ENCODE peak calls at places on chromosomes 16 and 17, in four cellular contexts. W is upper lobe of left lung, D is uterus, Q is prostate gland. I is an unnamed sample.

GRCh38 chr16:24550295-24550694 is 10.9 kb downstream of the RBBP6 start:
- DNase-seq in Q (no peak), W (no peak), D (no peak), I (no peak)

GRCh38 chr17:41813699-41814124 is 908 bp downstream of the FKBP10 start:
- DNase-seq in W (no peak), Q (no peak), D (no peak), I (no peak)

GRCh38 chr17:1882836-1883235 is 53.0 kb downstream of the RPA1 start:
- DNase-seq in Q (no peak), D (no peak), W (no peak), I (no peak)

GRCh38 chr16:53865492-53865863 is 161.5 kb downstream of the FTO start:
- DNase-seq in Q (no peak), W (no peak), D (no peak), I (no peak)

GRCh38 chr17:57732062-57732461 is 13.0 kb downstream of the CCDC182 start:
- DNase-seq in D (no peak), Q (no peak), W (no peak), I (peak; percentile 65)

GRCh38 chr17:4968166-4968915 is 724 bp upstream of the SPAG7 start:
- DNase-seq in W (no peak), Q (peak; percentile 19), D (no peak), I (no peak)

GRCh38 chr17:4409659-4410058 is 24.1 kb upstream of the SPNS3 start:
- DNase-seq in W (no peak), Q (no peak), D (no peak), I (no peak)

GRCh38 chr17:76872221-76872873 is 4.1 kb downstream of the MGAT5B start:
- DNase-seq in D (no peak), W (no peak), Q (no peak), I (no peak)

GRCh38 chr17:56819431-56820145 is 14.1 kb downstream of the C17orf67 start:
- DNase-seq in W (peak; percentile 66), D (peak; percentile 56), Q (peak; percentile 68), I (peak; percentile 49)

GRCh38 chr17:28247671-28248556 is 71.1 kb upstream of the TMEM97 start:
- DNase-seq in Q (no peak), W (no peak), D (no peak), I (no peak)

GRCh38 chr16:70713342-70713741 is 27.5 kb upstream of the MTSS2 start:
- DNase-seq in D (no peak), W (no peak), Q (no peak), I (no peak)

GRCh38 chr17:81807839-81808238 is 3.9 kb downstream of the GCGR start:
- DNase-seq in Q (no peak), W (no peak), D (no peak), I (no peak)

GRCh38 chr17:64327201-64327930 is 63.3 kb downstream of the PECAM1 start:
- DNase-seq in D (peak; percentile 50), W (no peak), Q (no peak), I (peak; percentile 82)

GRCh38 chr16:70702624-70703023 is 16.8 kb upstream of the MTSS2 start:
- DNase-seq in Q (no peak), D (no peak), W (no peak), I (no peak)

GRCh38 chr17:42898147-42898807 is 2.3 kb upstream of the G6PC1 start:
- DNase-seq in D (no peak), W (no peak), Q (no peak), I (no peak)

GRCh38 chr17:39401412-39402278 is at the start of gene FBXL20:
- DNase-seq in W (peak; percentile 94), Q (peak; percentile 93), D (peak; percentile 94), I (peak; percentile 96)

GRCh38 chr17:32664936-32665583 is 178.3 kb downstream of the CDK5R1 start:
- DNase-seq in W (no peak), Q (no peak), D (no peak), I (no peak)

GRCh38 chr17:61570118-61570517 is 20.9 kb downstream of the NACA2 start:
- DNase-seq in W (no peak), D (no peak), Q (no peak), I (no peak)

GRCh38 chr16:85136705-85137322 is 24.5 kb upstream of the CIBAR2 start:
- DNase-seq in W (no peak), D (peak; percentile 64), Q (no peak), I (peak; percentile 79)

GRCh38 chr17:77451271-77451893 is 310.6 kb downstream of the SEC14L1 start:
- DNase-seq in D (peak; percentile 75), Q (peak; percentile 66), W (peak; percentile 75), I (peak; percentile 87)

GRCh38 chr16:65494080-65494479 is 372.2 kb upstream of the CDH11 start:
- DNase-seq in D (no peak), Q (no peak), W (no peak), I (no peak)

GRCh38 chr17:21395764-21396163 is 19.6 kb downstream of the KCNJ12 start:
- DNase-seq in Q (no peak), D (no peak), W (no peak), I (no peak)

GRCh38 chr17:72954595-72954994 is 137.9 kb downstream of the SLC39A11 start:
- DNase-seq in Q (no peak), W (no peak), D (no peak), I (no peak)

GRCh38 chr17:3951420-3951819 is 12.8 kb downstream of the ATP2A3 start:
- DNase-seq in D (no peak), Q (no peak), W (no peak), I (no peak)

GRCh38 chr17:67891481-67892119 is 66.3 kb downstream of the BPTF start:
- DNase-seq in W (peak; percentile 27), D (no peak), Q (peak; percentile 13), I (no peak)

GRCh38 chr17:37770631-37771518 is 26.0 kb upstream of the HNF1B start:
- DNase-seq in W (peak; percentile 65), Q (peak; percentile 61), D (no peak), I (no peak)

GRCh38 chr17:48384164-48384563 is 45.9 kb downstream of the SKAP1 start:
- DNase-seq in D (no peak), Q (no peak), W (no peak), I (no peak)

GRCh38 chr16:29315046-29315445 is 91.5 kb downstream of the NPIPB11 start:
- DNase-seq in W (no peak), D (no peak), Q (no peak), I (no peak)

GRCh38 chr17:83062818-83063671 is 16.4 kb upstream of the METRNL start:
- DNase-seq in D (peak; percentile 23), Q (no peak), W (peak; percentile 13), I (peak; percentile 9)

GRCh38 chr16:31181102-31181830 is 1.3 kb downstream of the FUS start:
- DNase-seq in Q (no peak), W (peak; percentile 52), D (peak; percentile 38), I (peak; percentile 38)

GRCh38 chr17:45782889-45783592 is 1.1 kb upstream of the CRHR1 start:
- DNase-seq in W (no peak), D (peak; percentile 42), Q (no peak), I (no peak)

GRCh38 chr17:17751996-17752821 is 71.0 kb downstream of the RAI1 start:
- DNase-seq in D (peak; percentile 97), W (peak; percentile 98), Q (peak; percentile 96), I (peak; percentile 96)
- TF ChIP-seq CTCF in D (peak; percentile 34), W (peak; percentile 23), Q (peak; percentile 59), I (no peak)

DNA sequence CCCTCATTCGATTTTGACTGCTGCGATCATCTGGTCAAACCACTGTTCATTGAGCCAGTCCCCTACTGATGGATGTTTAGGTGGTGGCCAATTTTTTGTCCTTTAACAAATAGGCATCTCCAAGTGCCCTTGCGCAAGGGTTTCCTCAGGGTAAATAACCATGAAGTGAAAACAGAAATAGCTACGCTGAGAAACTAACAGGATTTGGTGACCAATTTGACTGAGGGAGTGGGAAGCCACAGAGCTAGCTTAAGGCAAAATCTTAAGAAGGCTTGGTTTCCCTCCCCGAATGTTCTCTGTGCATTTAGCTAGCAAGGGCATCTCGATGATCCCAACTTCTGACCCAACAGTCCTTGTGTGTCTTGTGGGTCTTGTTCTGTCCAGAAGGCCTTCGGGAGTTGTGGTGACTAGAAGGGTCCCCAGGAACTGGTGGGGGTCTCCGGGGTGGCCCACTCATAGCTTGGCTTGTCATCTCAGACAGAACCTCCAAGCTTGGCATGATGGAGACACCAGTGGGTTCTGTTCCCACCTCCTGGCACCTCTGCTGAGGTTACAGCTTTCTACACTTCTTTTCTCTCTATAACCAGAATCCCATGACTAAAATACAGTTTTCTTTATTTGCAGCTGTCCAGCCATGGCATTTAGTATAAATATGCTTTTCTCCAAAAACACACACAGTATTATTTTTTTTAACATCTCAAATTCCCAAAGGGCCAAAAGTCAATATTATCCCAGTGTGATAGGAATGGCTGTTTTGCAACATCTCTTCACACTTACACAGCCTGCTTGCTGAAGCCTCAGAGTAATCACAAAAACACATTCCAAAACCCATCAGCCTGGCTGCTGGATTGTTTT is 117.0 kb downstream of the SOCS1 start:
- DNase-seq in Q (no peak), W (no peak), D (no peak), I (no peak)
- H3K4me1 ChIP-seq in Q (no peaks in the 10 kb centered on the region), W (peaks cover 12% of the 10 kb centered on the region), D (no peaks in the 10 kb centered on the region), I (peaks cover 16% of the 10 kb centered on the region)

DNA sequence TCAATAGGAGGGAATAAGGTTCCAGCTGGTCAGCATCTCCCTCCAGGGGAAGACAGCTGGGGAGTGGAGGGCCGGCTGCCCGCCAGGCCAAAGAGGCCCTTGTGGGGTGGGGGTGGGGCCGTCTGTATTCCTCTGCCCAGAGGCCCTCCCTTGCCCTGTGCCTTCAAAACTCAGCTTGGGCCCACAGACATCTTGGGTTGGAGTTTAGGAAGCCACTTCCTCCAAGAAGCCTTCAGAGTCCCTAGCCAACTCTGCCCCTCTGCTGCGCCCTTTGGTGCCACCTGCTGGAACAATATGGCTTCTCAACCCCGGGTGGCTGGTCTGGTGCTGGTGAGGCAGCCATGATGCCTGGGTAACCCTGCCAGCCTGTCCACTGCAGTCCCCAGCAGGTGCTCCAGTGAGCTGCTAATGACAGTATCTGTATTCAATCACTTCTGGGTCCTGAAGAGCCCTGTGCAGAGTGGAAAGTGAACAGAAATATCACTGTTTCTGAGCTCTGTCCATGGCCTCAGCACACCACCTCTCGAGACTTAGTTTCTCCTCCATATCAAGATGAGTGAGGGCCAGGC is 16.7 kb downstream of the HSD11B2 start:
- DNase-seq in D (peak; percentile 65), Q (no peak), W (peak; percentile 44), I (peak; percentile 77)
- TF ChIP-seq CTCF in D (no peak), Q (no peak), W (peak; percentile 37), I (peak; percentile 29)

DNA sequence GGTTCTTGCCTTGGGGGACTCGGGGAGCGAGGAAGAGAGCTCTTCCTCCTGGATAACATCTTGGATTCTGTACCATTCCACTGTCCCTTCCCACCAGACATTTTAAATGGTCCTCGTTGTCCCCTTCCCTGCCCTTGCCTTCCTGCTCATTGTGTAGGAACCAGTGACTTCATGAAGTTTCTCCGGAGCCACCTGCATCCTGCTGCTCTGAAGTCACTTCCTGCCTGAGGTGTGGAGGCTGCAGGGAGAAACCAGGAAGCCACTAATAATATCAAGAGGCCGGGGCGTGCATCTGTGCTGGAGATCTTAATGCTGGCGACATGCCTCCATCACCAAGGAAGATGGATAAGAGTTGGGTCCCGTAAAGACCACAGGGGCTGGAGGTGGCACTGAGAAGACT is 6.2 kb upstream of the SLC16A13 start:
- DNase-seq in Q (no peak), W (peak; percentile 59), D (no peak), I (no peak)
- H3K4me1 ChIP-seq in Q (no peaks in the 10 kb centered on the region), W (peaks cover 24% of the 10 kb centered on the region), D (no peaks in the 10 kb centered on the region), I (no peaks in the 10 kb centered on the region)

GRCh38 chr16:83068686-83069085 is 441.9 kb downstream of the CDH13 start:
- DNase-seq in Q (no peak), W (no peak), D (no peak), I (no peak)
- TF ChIP-seq CTCF in Q (no peak), W (no peak), D (no peak), I (no peak)

I was measured in ovary.